ENCODE peak calls at places on chromosomes 16 and 17, in eight cellular contexts. One of them, this sample, is unnamed.

GRCh38 chr16:85055503-85056210 is 28.1 kb downstream of the KIAA0513 start:
- DNase-seq in endothelial cell: no peak
- DNase-seq in CD8-positive, alpha-beta T cell: peak
- DNase-seq in colonic mucosa: peak
- DNase-seq in renal cortical epithelial cell: peak
- DNase-seq in DMS79 treated with DMSO at 0.1 percent for 48 hours: no peak
- DNase-seq in kidney tubule cell: peak
- DNase-seq in epithelial cell of esophagus: no peak
- DNase-seq in this sample: no peak

GRCh38 chr17:58487589-58488427 is at the start of gene HSF5:
- DNase-seq in renal cortical epithelial cell: no peak
- DNase-seq in colonic mucosa: no peak
- DNase-seq in endothelial cell: peak
- DNase-seq in epithelial cell of esophagus: peak
- DNase-seq in kidney tubule cell: no peak
- DNase-seq in DMS79 treated with DMSO at 0.1 percent for 48 hours: no peak
- DNase-seq in CD8-positive, alpha-beta T cell: peak
- DNase-seq in this sample: no peak

GRCh38 chr16:85601730-85602401 is 11.3 kb upstream of the GSE1 start:
- DNase-seq in CD8-positive, alpha-beta T cell: no peak
- DNase-seq in kidney tubule cell: no peak
- DNase-seq in endothelial cell: no peak
- DNase-seq in DMS79 treated with DMSO at 0.1 percent for 48 hours: no peak
- DNase-seq in renal cortical epithelial cell: no peak
- DNase-seq in epithelial cell of esophagus: no peak
- DNase-seq in colonic mucosa: no peak
- DNase-seq in this sample: no peak

GRCh38 chr16:15509593-15510520 is 75.5 kb downstream of the BMERB1 start:
- DNase-seq in renal cortical epithelial cell: peak
- DNase-seq in colonic mucosa: no peak
- DNase-seq in kidney tubule cell: no peak
- DNase-seq in epithelial cell of esophagus: no peak
- DNase-seq in CD8-positive, alpha-beta T cell: no peak
- DNase-seq in DMS79 treated with DMSO at 0.1 percent for 48 hours: no peak
- DNase-seq in endothelial cell: no peak
- DNase-seq in this sample: no peak

GRCh38 chr17:81241203-81241602 is 2.1 kb downstream of the NDUFAF8 start:
- DNase-seq in renal cortical epithelial cell: no peak
- DNase-seq in kidney tubule cell: no peak
- DNase-seq in DMS79 treated with DMSO at 0.1 percent for 48 hours: no peak
- DNase-seq in endothelial cell: no peak
- DNase-seq in CD8-positive, alpha-beta T cell: no peak
- DNase-seq in epithelial cell of esophagus: no peak
- DNase-seq in colonic mucosa: no peak
- DNase-seq in this sample: no peak

GRCh38 chr16:46727184-46727583 is 21.0 kb downstream of the MYLK3 start:
- DNase-seq in colonic mucosa: no peak
- DNase-seq in endothelial cell: no peak
- DNase-seq in renal cortical epithelial cell: no peak
- DNase-seq in epithelial cell of esophagus: no peak
- DNase-seq in CD8-positive, alpha-beta T cell: no peak
- DNase-seq in DMS79 treated with DMSO at 0.1 percent for 48 hours: no peak
- DNase-seq in kidney tubule cell: no peak
- DNase-seq in this sample: no peak

GRCh38 chr16:80614908-80615696 is 74.3 kb downstream of the DYNLRB2 start:
- DNase-seq in CD8-positive, alpha-beta T cell: no peak
- DNase-seq in endothelial cell: no peak
- DNase-seq in epithelial cell of esophagus: peak
- DNase-seq in kidney tubule cell: peak
- DNase-seq in DMS79 treated with DMSO at 0.1 percent for 48 hours: no peak
- DNase-seq in colonic mucosa: no peak
- DNase-seq in renal cortical epithelial cell: peak
- DNase-seq in this sample: no peak

GRCh38 chr16:88769617-88770458 is 15.2 kb downstream of the PIEZO1 start:
- DNase-seq in endothelial cell: peak
- DNase-seq in colonic mucosa: peak
- DNase-seq in DMS79 treated with DMSO at 0.1 percent for 48 hours: no peak
- DNase-seq in CD8-positive, alpha-beta T cell: no peak
- DNase-seq in epithelial cell of esophagus: peak
- DNase-seq in kidney tubule cell: peak
- DNase-seq in renal cortical epithelial cell: peak
- DNase-seq in this sample: peak

GRCh38 chr17:40415390-40415789 is 2.3 kb downstream of the TOP2A start:
- DNase-seq in kidney tubule cell: peak
- DNase-seq in endothelial cell: no peak
- DNase-seq in DMS79 treated with DMSO at 0.1 percent for 48 hours: peak
- DNase-seq in colonic mucosa: no peak
- DNase-seq in renal cortical epithelial cell: peak
- DNase-seq in epithelial cell of esophagus: peak
- DNase-seq in CD8-positive, alpha-beta T cell: no peak
- DNase-seq in this sample: peak

GRCh38 chr16:20612551-20613470 is 36.6 kb upstream of the ACSM2B start:
- DNase-seq in renal cortical epithelial cell: no peak
- DNase-seq in epithelial cell of esophagus: no peak
- DNase-seq in kidney tubule cell: no peak
- DNase-seq in CD8-positive, alpha-beta T cell: no peak
- DNase-seq in colonic mucosa: peak
- DNase-seq in DMS79 treated with DMSO at 0.1 percent for 48 hours: peak
- DNase-seq in endothelial cell: no peak
- DNase-seq in this sample: no peak

GRCh38 chr16:19127674-19128131 is 13.9 kb downstream of the ITPRIPL2 start:
- DNase-seq in epithelial cell of esophagus: no peak
- DNase-seq in endothelial cell: no peak
- DNase-seq in CD8-positive, alpha-beta T cell: no peak
- DNase-seq in renal cortical epithelial cell: no peak
- DNase-seq in DMS79 treated with DMSO at 0.1 percent for 48 hours: no peak
- DNase-seq in colonic mucosa: no peak
- DNase-seq in kidney tubule cell: no peak
- DNase-seq in this sample: no peak

GRCh38 chr17:77606146-77606864 is 352.2 kb upstream of the TNRC6C start:
- DNase-seq in colonic mucosa: no peak
- DNase-seq in CD8-positive, alpha-beta T cell: no peak
- DNase-seq in kidney tubule cell: no peak
- DNase-seq in epithelial cell of esophagus: no peak
- DNase-seq in DMS79 treated with DMSO at 0.1 percent for 48 hours: no peak
- DNase-seq in endothelial cell: no peak
- DNase-seq in renal cortical epithelial cell: no peak
- DNase-seq in this sample: no peak

This sample was measured in NCI-H146.